ENCODE peak calls at places on chromosome 20, in six cellular contexts. M is right atrium auricular region, S is coronary artery, U is cardiac muscle cell, N is kidney, H is ovary. Y is an unnamed sample.

GRCh38 chr20:23668477-23668951 is 20.3 kb downstream of the CST4 start:
- DNase-seq in M (peak), S (no peak), U (peak), N (no peak), H (no peak), Y (peak)

GRCh38 chr20:25309395-25310267 is 61.7 kb downstream of the PYGB start:
- DNase-seq in M (no peak), S (no peak), U (no peak), N (peak), H (peak), Y (no peak)

GRCh38 chr20:13883425-13883824 is 98.6 kb downstream of the NDUFAF5 start:
- DNase-seq in M (no peak), S (no peak), U (no peak), N (no peak), H (no peak), Y (no peak)

GRCh38 chr20:32585011-32585518 is at the start of gene NOL4L:
- DNase-seq in M (no peak), S (no peak), U (peak), N (no peak), H (no peak), Y (peak)

GRCh38 chr20:31569163-31570020 is 35.7 kb upstream of the ID1 start:
- DNase-seq in M (no peak), S (no peak), U (peak), N (no peak), H (peak), Y (peak)

GRCh38 chr20:24634855-24635254 is 165.4 kb downstream of the SYNDIG1 start:
- DNase-seq in M (peak), S (peak), U (peak), N (peak), H (no peak), Y (no peak)

GRCh38 chr20:5433352-5433751 is 116.6 kb upstream of the PROKR2 start:
- DNase-seq in M (no peak), S (no peak), U (no peak), N (no peak), H (no peak), Y (no peak)

GRCh38 chr20:43507150-43508080 is at the start of gene L3MBTL1:
- DNase-seq in M (no peak), S (no peak), U (peak), N (peak), H (peak), Y (peak)

GRCh38 chr20:21514553-21515251 is 838 bp upstream of the NKX2-2 start:
- DNase-seq in M (no peak), S (peak), U (no peak), N (no peak), H (no peak), Y (no peak)

GRCh38 chr20:19757487-19757972 is 528 bp upstream of the RIN2 start:
- DNase-seq in M (peak), S (peak), U (peak), N (peak), H (peak), Y (no peak)

GRCh38 chr20:60453388-60453787 is 495.2 kb downstream of the CDH26 start:
- DNase-seq in M (no peak), S (no peak), U (no peak), N (no peak), H (no peak), Y (no peak)

GRCh38 chr20:57513199-57513598 is 11.7 kb downstream of the CTCFL start:
- DNase-seq in M (no peak), S (no peak), U (no peak), N (no peak), H (no peak), Y (no peak)

GRCh38 chr20:41074441-41074840 is 45.8 kb downstream of the TOP1 start:
- DNase-seq in M (no peak), S (no peak), U (no peak), N (no peak), H (no peak), Y (no peak)

GRCh38 chr20:57400262-57400701 is 9.1 kb downstream of the RBM38 start:
- DNase-seq in M (no peak), S (no peak), U (no peak), N (peak), H (no peak), Y (peak)

GRCh38 chr20:23937303-23938117 is 51.1 kb downstream of the GGTLC1 start:
- DNase-seq in M (no peak), S (no peak), U (peak), N (no peak), H (no peak), Y (peak)

GRCh38 chr20:51354191-51354768 is 188.2 kb downstream of the NFATC2 start:
- DNase-seq in M (no peak), S (no peak), U (no peak), N (no peak), H (no peak), Y (no peak)

GRCh38 chr20:47319517-47320252 is 36.8 kb downstream of the ZMYND8 start:
- DNase-seq in M (peak), S (no peak), U (peak), N (peak), H (peak), Y (no peak)

GRCh38 chr20:4855097-4855496 is 133.4 kb downstream of the PRND start:
- DNase-seq in M (no peak), S (no peak), U (no peak), N (no peak), H (no peak), Y (no peak)

GRCh38 chr20:53935353-53936084 is 134.9 kb downstream of the BCAS1 start:
- DNase-seq in M (no peak), S (peak), U (no peak), N (no peak), H (no peak), Y (peak)

GRCh38 chr20:45456632-45457031 is 12.9 kb upstream of the WFDC2 start:
- DNase-seq in M (no peak), S (no peak), U (peak), N (no peak), H (no peak), Y (peak)

GRCh38 chr20:45963059-45964011 is 8.7 kb downstream of the ZNF335 start:
- DNase-seq in M (no peak), S (no peak), U (peak), N (peak), H (no peak), Y (peak)

GRCh38 chr20:6590891-6591679 is 176.4 kb upstream of the BMP2 start:
- DNase-seq in M (no peak), S (no peak), U (no peak), N (no peak), H (no peak), Y (no peak)

GRCh38 chr20:1150218-1150617 is 31.8 kb downstream of the PSMF1 start:
- DNase-seq in M (no peak), S (no peak), U (no peak), N (no peak), H (no peak), Y (no peak)

GRCh38 chr20:34528921-34529297 is 12.7 kb downstream of the DYNLRB1 start:
- DNase-seq in M (no peak), S (no peak), U (no peak), N (no peak), H (no peak), Y (no peak)

GRCh38 chr20:51596656-51597388 is 54.3 kb upstream of the NFATC2 start:
- DNase-seq in M (no peak), S (no peak), U (no peak), N (no peak), H (no peak), Y (no peak)

GRCh38 chr20:13009682-13010406 is 1.1 kb downstream of the SPTLC3 start:
- DNase-seq in M (peak), S (no peak), U (no peak), N (no peak), H (peak), Y (peak)

GRCh38 chr20:49187330-49188100 is 619 bp downstream of the STAU1 start:
- DNase-seq in M (no peak), S (peak), U (peak), N (peak), H (peak), Y (peak)

GRCh38 chr20:17558154-17558940 is 11.5 kb upstream of the DSTN start:
- DNase-seq in M (peak), S (peak), U (no peak), N (no peak), H (peak), Y (no peak)

DNA sequence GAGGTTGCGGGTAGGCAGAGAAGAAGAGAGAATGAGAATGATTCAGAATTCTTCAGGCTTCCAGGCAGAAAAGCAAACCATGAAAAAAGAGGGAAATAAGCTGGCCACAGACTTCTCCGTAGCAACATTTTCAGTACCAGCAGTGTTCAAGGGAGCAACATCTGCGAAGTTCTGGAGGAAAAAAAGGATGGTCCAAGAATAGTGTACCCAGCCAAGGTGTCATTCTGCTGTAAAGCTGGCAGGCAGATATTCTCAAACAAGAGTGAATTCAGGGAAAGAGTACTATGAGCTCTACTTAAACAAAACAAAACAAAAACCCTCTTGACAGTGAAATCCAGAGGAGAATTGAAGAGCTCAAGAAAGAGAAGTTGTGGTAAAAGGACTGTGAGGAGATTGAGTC is 86.4 kb downstream of the ATRN start:
- DNase-seq in M (no peak), S (no peak), U (no peak), N (no peak), H (no peak), Y (no peak)
- H3K4me3 ChIP-seq in M (no peak), S (no peak), U (no peak), N (no peak), H (no peak), Y (no peak)

GRCh38 chr20:37994512-37994911 is 38.7 kb downstream of the TTI1 start:
- DNase-seq in M (no peak), S (no peak), U (no peak), N (no peak), H (no peak), Y (no peak)

GRCh38 chr20:37995856-37996625 is 37.2 kb downstream of the TTI1 start:
- DNase-seq in M (no peak), S (no peak), U (no peak), N (no peak), H (no peak), Y (no peak)

GRCh38 chr20:37990571-37991151 is 42.6 kb downstream of the TTI1 start:
- DNase-seq in M (peak), S (no peak), U (peak), N (peak), H (no peak), Y (peak)

GRCh38 chr20:37991506-37992302 is 41.6 kb downstream of the TTI1 start:
- DNase-seq in M (no peak), S (no peak), U (no peak), N (no peak), H (no peak), Y (peak)

DNA sequence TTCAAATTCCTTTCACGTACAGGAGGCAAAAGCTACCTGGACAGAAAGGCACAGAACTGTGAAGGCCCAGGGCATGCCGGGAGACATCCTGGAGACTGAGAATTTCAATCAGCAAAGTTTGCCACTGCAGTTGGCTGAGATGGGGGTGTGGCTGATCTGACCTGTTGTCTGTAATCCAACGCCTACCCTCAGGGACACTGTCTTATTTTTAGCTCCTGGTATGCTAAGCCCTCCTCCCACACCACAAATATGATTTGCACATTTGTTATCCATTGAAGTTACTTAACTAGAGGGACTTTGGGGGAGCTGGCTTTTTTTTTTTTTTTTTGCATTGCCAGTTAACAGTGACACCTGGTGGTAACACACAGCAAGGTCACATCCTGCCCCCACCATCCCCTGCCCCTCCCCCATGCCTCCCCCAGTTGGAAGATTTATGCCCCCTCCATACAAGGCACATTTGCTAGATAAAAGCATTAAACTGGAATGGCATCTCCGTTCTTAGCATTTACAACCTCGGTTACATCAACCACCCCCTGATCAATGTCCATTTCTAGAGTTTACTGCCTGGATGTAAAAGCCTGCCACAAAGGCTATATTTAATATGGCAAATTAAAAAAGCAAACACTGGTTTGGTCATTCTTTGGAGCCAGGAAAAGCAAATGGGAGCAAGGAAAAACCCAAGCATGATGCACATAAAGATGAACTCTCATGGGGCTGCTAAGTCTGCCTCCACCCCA is 40.3 kb downstream of the TTI1 start:
- DNase-seq in M (no peak), S (no peak), U (peak), N (no peak), H (peak), Y (peak)
- TF ChIP-seq CTCF in M (peak), S (peak), U (peak), N (no peak), H (no peak), Y (peak)

DNA sequence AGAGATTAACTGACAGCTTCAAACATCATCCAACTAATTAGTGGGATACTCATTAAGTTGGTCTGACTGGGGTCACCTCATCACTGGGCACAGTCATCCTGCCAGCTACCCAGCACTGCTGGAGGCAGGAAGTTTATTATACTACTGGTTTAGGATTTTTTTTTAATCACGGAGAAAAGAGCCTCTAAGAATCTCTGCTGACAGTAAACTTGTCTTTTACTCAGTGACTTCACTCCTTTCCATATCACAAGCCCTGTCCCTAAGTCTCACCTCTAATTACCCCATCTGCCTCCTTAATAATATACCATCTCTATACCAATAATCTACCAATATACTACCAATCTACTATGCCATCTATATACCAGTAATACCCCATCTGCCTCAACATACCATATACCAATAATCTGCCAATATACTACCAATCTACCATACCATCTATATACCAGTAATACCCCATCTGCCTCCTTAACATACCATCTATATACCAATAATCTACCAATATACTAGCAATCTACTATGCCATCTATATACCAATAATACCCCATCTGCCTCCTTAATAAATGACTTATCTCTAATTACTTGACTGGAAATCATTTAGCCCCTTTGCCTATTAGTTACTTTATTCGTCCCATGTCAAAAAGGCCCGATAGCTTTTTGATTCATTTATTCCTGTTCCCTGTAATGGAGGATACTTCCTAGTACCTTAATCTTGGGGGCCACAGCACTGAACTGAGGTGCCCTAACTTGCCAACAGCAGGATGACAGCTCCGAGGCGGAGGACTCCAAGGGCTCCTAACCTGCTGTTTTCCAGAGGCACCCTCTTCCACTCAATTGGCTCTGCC is 5.0 kb downstream of the ATP5F1E start:
- DNase-seq in M (no peak), S (no peak), U (no peak), N (no peak), H (no peak), Y (no peak)
- H3K4me3 ChIP-seq in M (no peak), S (no peak), U (no peak), N (no peak), H (no peak), Y (no peak)

DNA sequence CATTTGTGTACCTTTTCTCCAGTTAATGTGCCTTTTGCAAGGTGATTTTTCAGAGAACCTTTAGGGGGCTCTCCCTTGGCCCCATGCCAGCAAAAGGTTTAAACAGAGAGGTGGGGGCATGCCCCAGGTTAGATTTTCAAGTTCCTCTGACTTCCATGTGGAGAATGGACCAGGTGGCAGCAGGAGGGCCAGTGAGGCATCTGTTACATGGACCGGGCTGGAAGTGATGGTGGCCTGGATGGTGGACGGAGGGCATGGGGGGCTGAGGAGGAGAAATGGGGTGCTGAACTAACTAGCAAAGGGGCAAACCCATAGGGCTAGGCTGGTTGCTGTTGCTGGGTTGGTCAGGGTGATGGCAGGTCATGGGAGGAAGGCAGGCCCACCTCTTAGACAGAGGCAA is 20.7 kb upstream of the BPI start:
- DNase-seq in M (no peak), S (peak), U (no peak), N (no peak), H (no peak), Y (no peak)
- TF ChIP-seq CTCF in M (no peak), S (no peak), U (no peak), N (no peak), H (no peak), Y (no peak)

GRCh38 chr20:63641146-63641791 is 12.0 kb downstream of the STMN3 start:
- DNase-seq in M (no peak), S (no peak), U (no peak), N (peak), H (no peak), Y (peak)

GRCh38 chr20:63641792-63642517 is 11.3 kb downstream of the STMN3 start:
- DNase-seq in M (peak), S (peak), U (peak), N (peak), H (peak), Y (peak)

GRCh38 chr20:63642518-63643247 is 10.5 kb downstream of the STMN3 start:
- DNase-seq in M (no peak), S (no peak), U (peak), N (peak), H (peak), Y (peak)

GRCh38 chr20:63639093-63639860 is 12.4 kb upstream of the GMEB2 start:
- DNase-seq in M (no peak), S (no peak), U (no peak), N (peak), H (no peak), Y (peak)

DNA sequence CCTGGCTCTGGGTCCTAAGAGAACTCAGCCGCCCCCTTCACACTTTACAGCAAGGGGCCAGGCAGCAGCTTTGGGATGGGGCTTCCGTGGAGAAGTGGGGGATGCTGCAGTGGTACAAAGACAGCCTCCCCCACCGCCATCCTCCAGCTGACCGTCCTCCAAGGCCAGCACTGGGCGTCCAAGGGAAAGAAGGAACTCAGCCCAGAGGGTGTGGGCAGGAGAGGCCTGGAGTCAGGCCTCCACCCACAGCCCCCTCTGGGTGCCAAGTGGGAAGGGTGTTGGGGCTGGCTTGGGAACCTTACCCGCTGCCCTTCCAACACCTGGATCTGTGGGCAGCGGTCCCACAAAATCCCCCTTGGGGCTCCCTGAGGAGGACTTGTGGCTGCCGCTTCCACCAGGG is 13.1 kb downstream of the STMN3 start:
- DNase-seq in M (no peak), S (no peak), U (no peak), N (peak), H (no peak), Y (no peak)
- H3K4me3 ChIP-seq in M (peak), S (no peak), U (no peak), N (no peak), H (no peak), Y (no peak)

GRCh38 chr20:8527998-8528397 is 395.9 kb downstream of the PLCB1 start:
- DNase-seq in M (no peak), S (no peak), U (no peak), N (no peak), H (no peak), Y (peak)

GRCh38 chr20:8522191-8522590 is 390.1 kb downstream of the PLCB1 start:
- DNase-seq in M (no peak), S (no peak), U (no peak), N (no peak), H (no peak), Y (no peak)

GRCh38 chr20:8519887-8520286 is 387.8 kb downstream of the PLCB1 start:
- DNase-seq in M (no peak), S (no peak), U (no peak), N (no peak), H (no peak), Y (peak)

GRCh38 chr20:8524716-8525343 is 392.8 kb downstream of the PLCB1 start:
- DNase-seq in M (no peak), S (no peak), U (no peak), N (no peak), H (no peak), Y (no peak)

DNA sequence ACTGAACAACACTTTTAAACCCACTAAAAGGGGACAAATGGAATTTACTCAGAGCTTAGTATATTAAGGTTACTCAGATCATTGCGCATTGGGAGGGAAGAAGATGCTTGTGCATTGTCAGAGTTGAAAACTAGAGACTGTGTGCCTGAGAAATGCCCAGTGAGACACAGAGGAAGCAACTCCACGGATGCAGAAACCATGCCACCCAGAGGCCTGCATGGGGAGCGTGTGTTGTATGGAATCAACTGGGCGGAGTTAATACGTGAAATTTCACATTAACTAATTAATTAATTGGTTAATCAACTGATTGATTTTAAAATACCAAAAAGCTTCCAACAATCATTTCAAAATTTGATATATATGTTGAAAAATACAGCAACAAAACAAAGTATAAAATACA is 391.6 kb downstream of the PLCB1 start:
- DNase-seq in M (no peak), S (no peak), U (peak), N (no peak), H (no peak), Y (no peak)
- TF ChIP-seq CTCF in M (no peak), S (no peak), U (peak), N (no peak), H (no peak), Y (no peak)

GRCh38 chr20:8152183-8152582 is 20.1 kb downstream of the PLCB1 start:
- DNase-seq in M (no peak), S (no peak), U (no peak), N (no peak), H (no peak), Y (no peak)
- H3K4me3 ChIP-seq in M (no peak), S (no peak), U (no peak), N (no peak), H (no peak), Y (no peak)

Y was measured in GM12865.